ENCODE peak calls at places on chromosome 19, in six cellular contexts. Q is aorta; P is thoracic aorta; G is IMR-90; Y is effector memory CD4-positive, alpha-beta T cell; C is Panc1. Z is an unnamed sample.

GRCh38 chr19:3509566-3509989 is 3.5 kb downstream of the FZR1 start:
- DNase-seq in Q (no peak), P (no peak), G (peak; percentile 80), Y (no peak), C (no peak), Z (no peak)

GRCh38 chr19:11208526-11209471 is 11.5 kb upstream of the KANK2 start:
- DNase-seq in Q (no peak), P (no peak), G (no peak), Y (no peak), C (no peak), Z (no peak)

GRCh38 chr19:39599116-39599515 is 3.2 kb upstream of the LGALS13 start:
- DNase-seq in Q (no peak), P (no peak), G (peak; percentile 27), Y (no peak), C (no peak), Z (no peak)

GRCh38 chr19:47152632-47153031 is 22.0 kb downstream of the SAE1 start:
- DNase-seq in Q (no peak), P (no peak), G (peak; percentile 47), Y (no peak), C (no peak), Z (no peak)

GRCh38 chr19:49808762-49809154 is 4.3 kb downstream of the FUZ start:
- DNase-seq in Q (peak; percentile 99), P (peak; percentile 90), G (peak; percentile 71), Y (peak; percentile 76), C (no peak), Z (peak; percentile 85)

GRCh38 chr19:53365899-53366493 is 491 bp downstream of the ZNF525 start:
- DNase-seq in Q (no peak), P (no peak), G (no peak), Y (no peak), C (no peak), Z (no peak)

GRCh38 chr19:12794196-12794921 is 3.1 kb downstream of the JUNB start:
- DNase-seq in Q (no peak), P (no peak), G (peak; percentile 62), Y (no peak), C (no peak), Z (peak; percentile 38)

GRCh38 chr19:33388817-33389573 is 15.5 kb downstream of the CEBPG start:
- DNase-seq in Q (peak; percentile 77), P (no peak), G (no peak), Y (no peak), C (no peak), Z (no peak)

DNA sequence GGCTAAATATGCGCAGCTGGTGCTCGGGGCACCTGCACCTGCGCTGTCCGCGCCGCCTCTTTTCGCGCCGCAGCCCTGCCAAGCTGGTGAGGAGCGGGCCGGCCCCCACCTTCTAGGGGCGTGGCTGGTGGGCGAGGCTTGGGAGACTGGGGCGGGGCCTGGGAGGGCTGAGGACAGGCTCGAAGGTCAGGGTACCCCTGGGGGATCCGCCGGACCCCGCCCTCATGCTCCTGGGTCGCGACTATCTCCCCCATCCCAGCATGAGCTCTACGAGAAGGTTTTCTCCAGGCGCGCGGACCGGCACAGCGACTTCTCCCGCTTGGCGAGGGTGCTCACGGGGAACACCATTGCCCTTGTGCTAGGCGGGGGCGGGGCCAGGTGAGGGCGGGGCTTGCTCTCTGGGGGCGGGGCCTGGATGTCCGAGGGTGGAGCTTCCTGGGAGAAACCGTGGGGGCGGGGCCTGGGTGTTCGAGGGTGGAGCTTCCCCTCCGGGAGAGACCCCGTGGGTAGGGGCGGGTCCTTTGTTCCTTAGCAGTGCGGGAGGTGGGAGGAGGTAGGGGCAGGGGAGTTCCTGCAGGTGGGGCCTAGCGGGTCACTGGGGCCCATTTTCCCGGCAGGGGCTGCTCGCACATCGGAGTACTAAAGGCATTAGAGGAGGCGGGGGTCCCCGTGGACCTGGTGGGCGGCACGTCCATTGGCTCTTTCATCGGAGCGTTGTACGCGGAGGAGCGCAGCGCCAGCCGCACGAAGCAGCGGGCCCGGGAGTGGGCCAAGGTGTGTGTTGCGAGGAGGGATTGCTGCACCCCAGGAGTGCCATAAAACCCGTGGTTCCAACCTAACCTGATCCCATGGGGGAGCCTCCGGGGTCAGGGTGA is 19.7 kb downstream of the PNPLA6 start:
- DNase-seq in Q (no peak), P (no peak), G (no peak), Y (no peak), C (no peak), Z (no peak)
- H3K36me3 ChIP-seq in Q (peaks cover 15% of the 10 kb centered on the region), P (peaks cover 67% of the 10 kb centered on the region), G (peaks cover 64% of the 10 kb centered on the region), Y (peaks cover 55% of the 10 kb centered on the region), C (no peaks in the 10 kb centered on the region), Z (peaks cover 33% of the 10 kb centered on the region)

DNA sequence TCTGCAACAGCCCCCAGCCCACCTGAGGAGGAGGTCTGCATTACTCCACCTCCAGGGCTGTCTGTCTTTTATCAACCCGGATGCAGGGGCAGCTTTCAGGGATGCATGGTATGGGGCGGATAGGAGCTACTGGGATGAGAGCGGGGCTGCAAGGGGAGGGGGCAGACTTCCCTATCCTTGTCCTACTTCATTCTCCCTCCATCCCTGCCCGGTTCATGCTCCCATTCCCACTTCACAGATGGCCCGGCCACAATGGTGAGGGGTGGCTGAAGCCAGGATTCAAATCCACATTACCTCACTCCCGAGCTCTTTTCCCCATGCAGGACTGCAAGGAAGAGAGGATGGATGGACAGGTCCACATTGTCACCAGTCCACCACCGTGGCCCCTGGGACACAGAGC is 40.5 kb upstream of the VSTM2B start:
- DNase-seq in Q (peak; percentile 24), P (no peak), G (no peak), Y (no peak), C (no peak), Z (no peak)
- H3K36me3 ChIP-seq in Q (no peaks in the 10 kb centered on the region), P (no peaks in the 10 kb centered on the region), G (no peaks in the 10 kb centered on the region), Y (no peaks in the 10 kb centered on the region), C (no peaks in the 10 kb centered on the region), Z (no peaks in the 10 kb centered on the region)

GRCh38 chr19:9836021-9836420 is 903 bp downstream of the PIN1 start:
- DNase-seq in Q (no peak), P (no peak), G (peak; percentile 43), Y (no peak), C (no peak), Z (no peak)

GRCh38 chr19:9838324-9838723 is 3.2 kb downstream of the PIN1 start:
- DNase-seq in Q (no peak), P (no peak), G (no peak), Y (no peak), C (no peak), Z (no peak)

GRCh38 chr19:9835507-9835949 is 410 bp downstream of the PIN1 start:
- DNase-seq in Q (no peak), P (no peak), G (no peak), Y (no peak), C (no peak), Z (no peak)

GRCh38 chr19:9842834-9843625 is 7.9 kb downstream of the PIN1 start:
- DNase-seq in Q (no peak), P (no peak), G (no peak), Y (no peak), C (no peak), Z (no peak)

DNA sequence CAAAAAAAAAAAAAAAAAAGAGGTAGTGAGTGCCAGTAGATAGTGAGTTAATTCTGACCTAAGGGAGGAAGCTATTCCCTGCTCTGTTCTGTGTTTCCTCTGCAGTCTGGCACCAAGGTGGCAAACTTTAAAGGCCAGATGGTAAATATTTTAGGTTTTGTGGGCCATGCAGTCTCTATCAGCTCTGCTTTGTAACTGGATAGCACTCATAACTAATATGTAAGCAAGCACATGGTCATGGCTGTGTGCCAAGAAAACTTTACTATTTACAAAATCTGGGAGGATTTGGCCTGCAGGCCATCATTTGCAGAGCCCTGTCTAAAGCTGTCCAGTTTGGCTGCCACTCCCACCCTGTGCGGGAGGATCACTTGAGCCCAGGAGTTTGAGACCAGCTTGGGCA is 4.3 kb downstream of the PIN1 start:
- DNase-seq in Q (no peak), P (no peak), G (peak; percentile 51), Y (no peak), C (no peak), Z (no peak)
- H3K36me3 ChIP-seq in Q (no peaks in the 10 kb centered on the region), P (peaks cover 36% of the 10 kb centered on the region), G (peaks cover 46% of the 10 kb centered on the region), Y (peaks cover 63% of the 10 kb centered on the region), C (peaks cover 8% of the 10 kb centered on the region), Z (peaks cover 69% of the 10 kb centered on the region)

DNA sequence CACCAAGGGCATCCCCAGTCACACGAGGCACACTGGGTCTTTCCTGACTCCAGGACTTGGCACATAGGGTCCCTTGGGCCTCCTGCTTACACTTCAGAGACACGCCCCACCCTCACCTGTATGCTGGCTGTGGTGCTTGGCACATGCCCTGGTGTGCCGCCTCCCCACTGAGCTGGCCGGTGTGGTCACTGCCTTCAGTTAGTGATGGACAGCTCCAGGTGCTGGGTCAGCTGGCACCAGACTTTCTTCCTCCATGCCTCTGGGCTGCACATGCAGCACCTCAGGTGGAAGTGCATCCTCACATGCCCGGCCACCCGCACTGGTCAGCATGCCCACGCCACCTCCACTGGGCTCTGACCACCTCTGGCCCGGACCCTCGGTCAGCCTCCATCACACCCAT is 52.9 kb downstream of the KLF2 start:
- DNase-seq in Q (no peak), P (no peak), G (no peak), Y (no peak), C (no peak), Z (no peak)
- H3K36me3 ChIP-seq in Q (no peaks in the 10 kb centered on the region), P (peaks cover 24% of the 10 kb centered on the region), G (peaks cover 17% of the 10 kb centered on the region), Y (no peaks in the 10 kb centered on the region), C (no peaks in the 10 kb centered on the region), Z (no peaks in the 10 kb centered on the region)

GRCh38 chr19:40802300-40803169 is 3.5 kb downstream of the EGLN2 start:
- DNase-seq in Q (peak; percentile 79), P (no peak), G (no peak), Y (no peak), C (no peak), Z (no peak)
- H3K36me3 ChIP-seq in Q (peaks cover 4% of the 10 kb centered on the region), P (peaks cover 3% of the 10 kb centered on the region), G (peaks cover 49% of the 10 kb centered on the region), Y (peaks cover 10% of the 10 kb centered on the region), C (peaks cover 2% of the 10 kb centered on the region), Z (peaks cover 12% of the 10 kb centered on the region)

DNA sequence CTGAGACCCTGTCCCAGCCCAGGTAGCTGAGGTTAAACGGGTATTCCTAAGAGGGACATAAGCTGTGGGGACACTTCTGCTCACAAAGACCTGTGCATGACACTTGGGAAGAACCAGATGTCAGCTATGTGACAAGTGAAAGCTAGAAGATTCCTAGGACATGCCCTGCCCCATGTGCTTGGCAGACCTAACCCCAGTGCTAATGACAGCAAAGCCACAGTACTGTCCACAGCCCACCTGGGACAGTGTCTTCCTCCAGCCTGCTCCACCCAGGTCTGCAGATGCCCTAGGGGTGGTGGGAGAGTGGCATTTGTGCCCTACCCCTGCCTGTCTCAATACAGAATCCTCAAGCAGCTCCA is 18.4 kb upstream of the EPHX3 start:
- DNase-seq in Q (no peak), P (no peak), G (no peak), Y (no peak), C (no peak), Z (no peak)
- H3K36me3 ChIP-seq in Q (peaks cover 9% of the 10 kb centered on the region), P (peaks cover 29% of the 10 kb centered on the region), G (peaks cover 53% of the 10 kb centered on the region), Y (peaks cover 96% of the 10 kb centered on the region), C (peaks cover 5% of the 10 kb centered on the region), Z (peaks cover 97% of the 10 kb centered on the region)

Z was measured in CD4-positive, CD25-positive, alpha-beta regulatory T cell.